ENCODE peak calls at places on chromosomes 3 and 15, in six cellular contexts. T is adrenal gland, G is ovary, U is tibial nerve, M is IMR-90, R is thyroid gland. D is an unnamed sample.

GRCh38 chr3:53140575-53141467 is 10.6 kb upstream of the RFT1 start:
- DNase-seq in T (no peak), G (no peak), U (no peak), M (peak; percentile 81), R (no peak), D (no peak)

GRCh38 chr3:177421176-177421782 is 224.0 kb upstream of the TBL1XR1 start:
- DNase-seq in T (no peak), G (no peak), U (no peak), M (no peak), R (peak; percentile 18), D (no peak)

GRCh38 chr3:170007031-170007663 is 30.6 kb upstream of the GPR160 start:
- DNase-seq in T (peak; percentile 82), G (no peak), U (peak; percentile 8), M (peak; percentile 84), R (no peak), D (no peak)

GRCh38 chr15:32877620-32878019 is 159.8 kb downstream of the GREM1 start:
- DNase-seq in T (no peak), G (no peak), U (no peak), M (no peak), R (no peak), D (no peak)

GRCh38 chr3:197026481-197026866 is 3.1 kb downstream of the MELTF start:
- DNase-seq in T (peak; percentile 50), G (peak; percentile 27), U (no peak), M (no peak), R (no peak), D (no peak)

GRCh38 chr15:65888998-65889397 is 19.7 kb downstream of the RAB11A start:
- DNase-seq in T (no peak), G (no peak), U (no peak), M (no peak), R (no peak), D (no peak)

GRCh38 chr15:36370735-36371115 is 208.7 kb upstream of the CDIN1 start:
- DNase-seq in T (no peak), G (no peak), U (no peak), M (peak; percentile 88), R (no peak), D (no peak)

GRCh38 chr3:52028572-52028971 is 27.8 kb downstream of the DUSP7 start:
- DNase-seq in T (peak; percentile 75), G (no peak), U (no peak), M (peak; percentile 23), R (no peak), D (no peak)

GRCh38 chr3:47884603-47885002 is 81.7 kb downstream of the DHX30 start:
- DNase-seq in T (no peak), G (no peak), U (no peak), M (no peak), R (no peak), D (no peak)

GRCh38 chr15:94206463-94207167 is 24.7 kb upstream of the MCTP2 start:
- DNase-seq in T (no peak), G (no peak), U (no peak), M (peak; percentile 89), R (peak; percentile 42), D (peak; percentile 28)

GRCh38 chr3:139241783-139242182 is 102.0 kb upstream of the MRPS22 start:
- DNase-seq in T (no peak), G (no peak), U (no peak), M (no peak), R (no peak), D (no peak)

GRCh38 chr3:179945569-179945968 is 91.2 kb downstream of the PEX5L start:
- DNase-seq in T (no peak), G (no peak), U (no peak), M (no peak), R (no peak), D (no peak)

GRCh38 chr3:142645236-142645793 is 49.1 kb downstream of the PLS1 start:
- DNase-seq in T (no peak), G (no peak), U (no peak), M (peak; percentile 35), R (no peak), D (no peak)

GRCh38 chr3:48532271-48532973 is 24.2 kb downstream of the PFKFB4 start:
- DNase-seq in T (no peak), G (no peak), U (no peak), M (no peak), R (no peak), D (no peak)

GRCh38 chr3:165903885-165904284 is 66.7 kb upstream of the BCHE start:
- DNase-seq in T (no peak), G (no peak), U (no peak), M (no peak), R (no peak), D (no peak)

GRCh38 chr3:72043212-72044133 is 258.5 kb upstream of the PROK2 start:
- DNase-seq in T (no peak), G (no peak), U (no peak), M (no peak), R (no peak), D (no peak)

GRCh38 chr15:39312984-39313383 is 267.9 kb upstream of the THBS1 start:
- DNase-seq in T (peak; percentile 58), G (no peak), U (no peak), M (no peak), R (peak; percentile 34), D (no peak)

GRCh38 chr3:71064976-71065763 is 518.4 kb downstream of the FOXP1 start:
- DNase-seq in T (peak; percentile 67), G (peak; percentile 81), U (peak; percentile 39), M (peak; percentile 41), R (peak; percentile 74), D (peak; percentile 54)

GRCh38 chr15:59369597-59369996 is 3.1 kb downstream of the MYO1E start:
- DNase-seq in T (no peak), G (no peak), U (no peak), M (no peak), R (no peak), D (no peak)

GRCh38 chr15:95267476-95267875 is 1036.1 kb downstream of the MCTP2 start:
- DNase-seq in T (no peak), G (no peak), U (no peak), M (no peak), R (no peak), D (no peak)

GRCh38 chr15:73822998-73823397 is 50.4 kb upstream of the TBC1D21 start:
- DNase-seq in T (no peak), G (no peak), U (no peak), M (peak; percentile 43), R (peak; percentile 30), D (no peak)

GRCh38 chr3:125128861-125129501 is 73.2 kb upstream of the HEG1 start:
- DNase-seq in T (no peak), G (no peak), U (no peak), M (peak; percentile 80), R (peak; percentile 90), D (no peak)

GRCh38 chr3:4824948-4825325 is 154.3 kb upstream of the BHLHE40 start:
- DNase-seq in T (no peak), G (no peak), U (no peak), M (peak; percentile 60), R (no peak), D (no peak)

GRCh38 chr3:77053769-77054168 is 13.9 kb downstream of the ROBO2 start:
- DNase-seq in T (no peak), G (no peak), U (no peak), M (no peak), R (no peak), D (no peak)

GRCh38 chr3:108152261-108152660 is 61.4 kb upstream of the CD47 start:
- DNase-seq in T (no peak), G (no peak), U (no peak), M (no peak), R (no peak), D (no peak)

GRCh38 chr3:106452096-106452495 is 583.3 kb upstream of the CBLB start:
- DNase-seq in T (no peak), G (no peak), U (no peak), M (no peak), R (no peak), D (no peak)

GRCh38 chr3:69690-70089 is 126.9 kb upstream of the CHL1 start:
- DNase-seq in T (no peak), G (no peak), U (peak; percentile 15), M (no peak), R (no peak), D (no peak)

GRCh38 chr15:41483115-41483514 is 10.6 kb upstream of the ITPKA start:
- DNase-seq in T (no peak), G (no peak), U (no peak), M (no peak), R (no peak), D (no peak)

GRCh38 chr3:30124435-30125390 is 481.7 kb upstream of the TGFBR2 start:
- DNase-seq in T (peak; percentile 62), G (no peak), U (no peak), M (peak; percentile 68), R (peak; percentile 86), D (no peak)

GRCh38 chr3:29922990-29923746 is 642.3 kb downstream of the RBMS3 start:
- DNase-seq in T (peak; percentile 53), G (no peak), U (peak; percentile 39), M (peak; percentile 95), R (no peak), D (no peak)

GRCh38 chr3:142150271-142150670 is 927 bp upstream of the TFDP2 start:
- DNase-seq in T (no peak), G (no peak), U (no peak), M (no peak), R (no peak), D (no peak)

GRCh38 chr15:83285979-83286553 is 1.6 kb upstream of the BNC1 start:
- DNase-seq in T (no peak), G (no peak), U (no peak), M (peak; percentile 88), R (no peak), D (no peak)
- H3K27ac ChIP-seq in T (no peak overlapping the region), G (no peak overlapping the region), U (no peak overlapping the region), M (no peak overlapping the region), R (no peak overlapping the region), D (no peak overlapping the region)

GRCh38 chr3:40211579-40211978 is 97.9 kb upstream of the EIF1B start:
- DNase-seq in T (peak; percentile 63), G (no peak), U (no peak), M (no peak), R (no peak), D (no peak)
- TF ChIP-seq POLR2A in T (no peak), G (no peak), U (no peak), M (no peak), R (no peak), D (no peak)

GRCh38 chr15:43134157-43134637 is 811 bp downstream of the TMEM62 start:
- DNase-seq in T (no peak), G (no peak), U (no peak), M (no peak), R (peak; percentile 1), D (no peak)
- H3K27ac ChIP-seq in T (peak overlapping the region; percentile 89), G (peak overlapping the region; percentile 31), U (peak overlapping the region; percentile 90), M (peak overlapping the region; percentile 18), R (peak overlapping the region; percentile 92), D (peak overlapping the region; percentile 76)

GRCh38 chr3:182792901-182793662 is at the start of gene ATP11B:
- DNase-seq in T (peak; percentile 74), G (peak; percentile 83), U (peak; percentile 44), M (peak; percentile 41), R (peak; percentile 69), D (peak; percentile 79)
- TF ChIP-seq POLR2A in T (peak; percentile 78), G (peak; percentile 43), U (peak; percentile 80), M (no peak), R (peak; percentile 89), D (peak; percentile 66)

GRCh38 chr15:47949815-47950214 is 171.0 kb upstream of the SLC24A5 start:
- DNase-seq in T (no peak), G (no peak), U (no peak), M (no peak), R (no peak), D (no peak)
- H3K27ac ChIP-seq in T (no peak overlapping the region), G (no peak overlapping the region), U (no peak overlapping the region), M (no peak overlapping the region), R (no peak overlapping the region), D (no peak overlapping the region)

D was measured in prostate gland.